ENCODE peak calls at places on chromosomes 11 and 22, in seven cellular contexts. C is NCI-H1436, L is type B pancreatic cell, J is K562, H is astrocyte of the cerebellum, U is HL-60, W is Kasumi-1. B is an unnamed sample.

GRCh38 chr22:48222742-48223487 is 1460.5 kb downstream of the TBC1D22A start:
- DNase-seq in L (peak; percentile 54), J (no peak), C (no peak), W (no peak), U (no peak), H (no peak), B (no peak)

GRCh38 chr11:88629496-88629895 is 292.0 kb upstream of the CTSC start:
- DNase-seq in J (no peak), H (no peak), U (no peak), W (no peak), C (no peak), L (no peak), B (no peak)

GRCh38 chr11:7555067-7555699 is 41.4 kb downstream of the PPFIBP2 start:
- DNase-seq in H (no peak), U (no peak), C (no peak), J (no peak), L (no peak), W (no peak), B (no peak)

GRCh38 chr11:114925591-114925990 is 247.3 kb downstream of the NXPE2 start:
- DNase-seq in C (no peak), H (no peak), J (no peak), W (no peak), L (no peak), U (no peak), B (no peak)

GRCh38 chr11:74783241-74783871 is 34.7 kb downstream of the RNF169 start:
- DNase-seq in C (no peak), U (peak; percentile 86), L (no peak), J (no peak), H (no peak), W (peak; percentile 85), B (no peak)

GRCh38 chr11:66641834-66642233 is 3.3 kb downstream of the RBM4 start:
- DNase-seq in C (peak; percentile 38), L (no peak), U (no peak), H (no peak), W (no peak), J (no peak), B (no peak)

GRCh38 chr22:29674121-29674520 is 45.7 kb upstream of the CABP7 start:
- DNase-seq in J (no peak), U (no peak), W (no peak), H (no peak), C (no peak), L (no peak), B (no peak)

GRCh38 chr11:44304091-44305084 is 5.6 kb downstream of the ALX4 start:
- DNase-seq in H (no peak), J (no peak), W (no peak), U (no peak), C (no peak), L (no peak), B (no peak)

GRCh38 chr11:118621898-118622375 is 14.5 kb downstream of the PHLDB1 start:
- DNase-seq in U (no peak), H (no peak), W (no peak), L (no peak), C (no peak), J (no peak), B (peak; percentile 31)

GRCh38 chr11:128057786-128058395 is 529.5 kb downstream of the ETS1 start:
- DNase-seq in J (no peak), C (no peak), H (no peak), L (no peak), W (no peak), U (no peak), B (no peak)

GRCh38 chr11:70080763-70081162 is 2.6 kb downstream of the ANO1 start:
- DNase-seq in H (no peak), C (no peak), U (no peak), L (no peak), J (no peak), W (no peak), B (no peak)

GRCh38 chr11:120884290-120885020 is 139.4 kb upstream of the TBCEL start:
- DNase-seq in H (no peak), W (no peak), C (no peak), L (no peak), J (no peak), U (no peak), B (no peak)

GRCh38 chr11:20790622-20791021 is 121.2 kb downstream of the NELL1 start:
- DNase-seq in L (no peak), U (no peak), W (no peak), C (no peak), H (no peak), J (no peak), B (no peak)

GRCh38 chr11:119694334-119694733 is 34.7 kb downstream of the NECTIN1 start:
- DNase-seq in U (peak; percentile 84), H (no peak), L (no peak), W (no peak), J (no peak), C (no peak), B (peak; percentile 63)

GRCh38 chr11:122108192-122108799 is 7.7 kb downstream of the BLID start:
- DNase-seq in J (peak; percentile 7), W (peak; percentile 12), U (peak; percentile 26), C (no peak), L (no peak), H (no peak), B (no peak)

GRCh38 chr22:37999236-37999635 is 14.9 kb upstream of the SOX10 start:
- DNase-seq in H (no peak), J (no peak), L (no peak), C (no peak), U (no peak), W (no peak), B (no peak)

GRCh38 chr11:26229270-26229669 is 102.7 kb upstream of the ANO3 start:
- DNase-seq in U (no peak), H (peak; percentile 57), C (no peak), W (no peak), J (no peak), L (no peak), B (no peak)

GRCh38 chr11:2892215-2893020 is 6.8 kb upstream of the CDKN1C start:
- DNase-seq in U (peak; percentile 73), H (no peak), C (peak; percentile 76), W (peak; percentile 59), J (peak; percentile 87), L (no peak), B (peak; percentile 40)

GRCh38 chr11:130190371-130190881 is 30.8 kb downstream of the ST14 start:
- DNase-seq in L (no peak), C (no peak), J (no peak), U (no peak), W (no peak), H (no peak), B (no peak)

GRCh38 chr22:20244250-20244648 is 23.9 kb downstream of the RTN4R start:
- DNase-seq in W (no peak), U (no peak), C (no peak), L (no peak), J (no peak), H (no peak), B (no peak)

GRCh38 chr11:32785262-32785661 is 9.2 kb downstream of the CCDC73 start:
- DNase-seq in W (no peak), L (no peak), U (no peak), J (no peak), C (no peak), H (no peak), B (no peak)

GRCh38 chr22:46524203-46524740 is 13.1 kb downstream of the CELSR1 start:
- DNase-seq in H (no peak), W (no peak), C (no peak), L (no peak), U (no peak), J (no peak), B (no peak)

GRCh38 chr11:47164321-47164720 is 12.4 kb downstream of the ARFGAP2 start:
- DNase-seq in U (no peak), W (no peak), L (no peak), C (no peak), J (no peak), H (no peak), B (no peak)

GRCh38 chr22:24954114-24954463 is 1.6 kb downstream of the KIAA1671 start:
- DNase-seq in L (no peak), W (no peak), U (no peak), C (no peak), J (no peak), H (no peak), B (no peak)

B was measured in NCI-H526 treated with DMSO at 0.1 percent for 48 hours.